ENCODE peak calls at places on chromosomes 12 and 14, in eight cellular contexts. Z is PC-9, P is fibroblast of pulmonary artery, S is Peyer's patch, R is GM12864, M is cardiac muscle cell, A is stomach, V is uterus. H is an unnamed sample.

GRCh38 chr14:39212034-39212433 is 21.7 kb upstream of the MIA2 start:
- DNase-seq in P (no peak), V (no peak), R (no peak), S (no peak), A (no peak), Z (no peak), M (no peak), H (no peak)

GRCh38 chr14:71539660-71540285 is 392.5 kb upstream of the RGS6 start:
- DNase-seq in R (no peak), Z (no peak), V (no peak), M (peak; percentile 84), A (no peak), P (no peak), S (no peak), H (no peak)

GRCh38 chr12:79128956-79129355 is 264.4 kb downstream of the SYT1 start:
- DNase-seq in A (no peak), Z (no peak), M (no peak), V (no peak), P (no peak), S (no peak), R (no peak), H (no peak)

GRCh38 chr12:102955926-102956737 is 1.3 kb upstream of the ASCL1 start:
- DNase-seq in V (no peak), Z (no peak), S (no peak), M (peak; percentile 73), P (no peak), A (no peak), R (no peak), H (no peak)

GRCh38 chr14:73248294-73248868 is 11.1 kb downstream of the PAPLN start:
- DNase-seq in R (peak; percentile 65), M (no peak), Z (no peak), A (no peak), S (no peak), P (peak; percentile 38), V (no peak), H (no peak)

GRCh38 chr12:24888813-24889212 is 60.1 kb downstream of the BCAT1 start:
- DNase-seq in R (no peak), Z (no peak), P (no peak), M (no peak), A (no peak), V (no peak), S (no peak), H (no peak)

GRCh38 chr12:68899251-68899771 is 33.7 kb downstream of the CPM start:
- DNase-seq in S (no peak), R (no peak), Z (no peak), V (no peak), P (peak; percentile 74), A (peak; percentile 76), M (no peak), H (no peak)

GRCh38 chr12:131101703-131102492 is 148.2 kb downstream of the ADGRD1 start:
- DNase-seq in Z (no peak), P (no peak), S (no peak), V (peak; percentile 9), A (no peak), M (no peak), R (no peak), H (no peak)

GRCh38 chr12:117188961-117189724 is 1.1 kb downstream of the FBXO21 start:
- DNase-seq in A (no peak), V (peak; percentile 18), R (no peak), S (no peak), Z (no peak), M (no peak), P (peak; percentile 65), H (no peak)

GRCh38 chr12:117190210-117190781 is at the start of gene FBXO21:
- DNase-seq in S (peak; percentile 93), P (peak; percentile 80), R (peak; percentile 36), M (peak; percentile 94), A (peak; percentile 94), V (peak; percentile 90), Z (peak; percentile 87), H (peak; percentile 95)

GRCh38 chr12:117192057-117192456 is 1.8 kb upstream of the FBXO21 start:
- DNase-seq in M (no peak), S (no peak), V (no peak), P (no peak), R (no peak), A (peak; percentile 25), Z (no peak), H (no peak)

GRCh38 chr12:117189725-117190209 is 503 bp downstream of the FBXO21 start:
- DNase-seq in R (no peak), S (peak; percentile 46), M (peak; percentile 54), P (peak; percentile 27), V (peak; percentile 25), Z (peak; percentile 22), A (peak; percentile 31), H (peak; percentile 43)

GRCh38 chr12:117188121-117188665 is 2.1 kb downstream of the FBXO21 start:
- DNase-seq in R (no peak), A (no peak), P (no peak), V (no peak), M (no peak), S (no peak), Z (no peak), H (no peak)
- H3K4me3 ChIP-seq in R (no peak overlapping the region), A (no peak overlapping the region), P (no peak overlapping the region), V (no peak overlapping the region), M (no peak overlapping the region), S (no peak overlapping the region), Z (no peak overlapping the region), H (no peak overlapping the region)

DNA sequence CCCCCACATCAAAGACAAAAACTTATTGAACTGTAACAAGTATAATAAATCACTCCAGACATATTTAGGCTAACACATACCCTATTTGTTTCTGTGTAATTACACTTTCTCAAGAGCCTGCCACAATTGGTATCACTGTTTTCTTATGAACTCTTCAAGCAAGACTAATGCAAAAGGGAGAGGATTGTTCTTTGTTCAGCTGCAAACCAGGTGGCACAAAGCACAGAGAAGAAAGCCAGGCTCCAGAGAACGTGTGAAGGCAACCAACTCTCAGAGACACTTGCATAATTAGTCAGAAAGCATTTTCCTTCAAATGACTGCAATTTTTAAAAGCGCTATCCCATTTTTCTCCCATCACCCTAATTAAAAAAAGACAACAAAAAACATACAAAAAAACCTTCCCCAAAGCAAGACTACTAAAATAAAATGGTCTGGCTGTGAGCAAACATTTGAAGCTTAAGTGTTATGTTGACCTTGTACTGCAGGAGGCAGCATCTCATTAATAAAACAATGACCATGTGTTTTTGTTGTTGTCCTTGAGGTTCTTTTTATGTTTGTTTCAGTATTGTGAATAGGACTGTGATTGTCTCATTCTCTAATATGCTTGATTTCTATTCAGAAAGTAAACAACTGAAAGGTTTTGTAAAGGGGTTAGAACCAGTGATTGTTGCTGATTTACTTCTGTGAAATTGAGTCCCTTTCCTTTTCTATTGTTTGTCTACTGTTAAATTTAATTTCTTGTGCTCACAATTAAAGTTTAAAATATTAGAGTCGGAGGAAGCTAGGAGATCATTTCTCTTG is 452.7 kb upstream of the PDE3A start:
- DNase-seq in M (peak; percentile 47), V (no peak), P (peak; percentile 83), S (no peak), A (no peak), R (no peak), Z (no peak), H (no peak)
- TF ChIP-seq CTCF in M (peak; percentile 65), V (peak; percentile 61), P (peak; percentile 68), S (peak; percentile 77), A (peak; percentile 60), R (peak; percentile 15), Z (peak; percentile 59), H (no peak)

GRCh38 chr14:68257969-68258368 is 438.4 kb downstream of the RAD51B start:
- DNase-seq in A (no peak), P (no peak), V (no peak), M (no peak), S (no peak), R (no peak), Z (no peak), H (no peak)

GRCh38 chr14:68262567-68262966 is 443.0 kb downstream of the RAD51B start:
- DNase-seq in M (no peak), A (no peak), P (no peak), Z (no peak), R (no peak), V (no peak), S (no peak), H (no peak)

GRCh38 chr14:68263563-68264350 is 444.2 kb downstream of the RAD51B start:
- DNase-seq in Z (no peak), M (no peak), V (no peak), P (no peak), S (no peak), A (no peak), R (no peak), H (no peak)

GRCh38 chr14:68260121-68260520 is 440.5 kb downstream of the RAD51B start:
- DNase-seq in V (no peak), S (no peak), M (no peak), P (no peak), A (no peak), Z (no peak), R (no peak), H (no peak)

DNA sequence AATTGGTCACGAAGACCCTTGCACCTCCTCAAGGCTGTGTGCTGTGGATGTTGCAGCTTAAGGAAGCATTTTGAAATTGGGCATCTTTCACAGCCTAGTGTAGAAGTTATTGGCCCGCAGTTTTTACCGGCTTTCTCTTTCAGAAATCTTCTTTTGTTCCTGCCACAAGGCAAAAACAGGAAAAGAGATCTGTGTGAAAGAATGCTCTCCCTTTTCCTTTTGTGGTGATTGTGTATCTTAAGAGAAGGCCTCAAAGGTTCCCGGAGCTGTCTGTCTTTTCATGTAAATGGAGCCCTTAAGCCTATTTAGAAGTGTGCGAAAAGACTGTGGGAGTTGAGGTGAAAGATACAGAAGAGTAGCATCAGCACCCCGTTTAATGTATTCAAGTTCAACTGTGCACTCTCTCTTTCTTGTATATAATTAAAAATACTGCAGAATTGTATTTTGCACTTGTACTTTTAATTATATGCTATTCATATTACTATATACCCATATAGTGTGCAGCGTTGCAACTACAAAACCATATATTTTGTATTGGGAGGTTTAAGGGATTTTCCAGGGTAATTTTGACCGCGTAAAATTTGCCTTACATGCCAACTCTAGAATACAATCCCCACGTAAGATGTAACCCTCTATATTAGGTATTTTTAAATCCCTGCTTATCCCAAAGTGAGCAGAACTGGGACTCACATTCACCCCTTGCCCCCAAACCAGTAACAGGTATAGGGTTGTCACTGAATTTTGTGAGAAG is 441.7 kb downstream of the RAD51B start:
- DNase-seq in Z (no peak), P (no peak), R (no peak), M (no peak), S (no peak), A (no peak), V (no peak), H (no peak)
- H3K4me3 ChIP-seq in Z (no peak overlapping the region), P (no peak overlapping the region), R (no peak overlapping the region), M (no peak overlapping the region), S (no peak overlapping the region), A (no peak overlapping the region), V (no peak overlapping the region), H (no peak overlapping the region)

GRCh38 chr14:85190251-85190650 is 339.7 kb upstream of the FLRT2 start:
- DNase-seq in Z (no peak), A (no peak), R (no peak), V (no peak), M (no peak), S (no peak), P (no peak), H (no peak)

GRCh38 chr14:85191986-85192385 is 338.0 kb upstream of the FLRT2 start:
- DNase-seq in M (no peak), S (no peak), V (no peak), R (no peak), Z (no peak), P (no peak), A (no peak), H (no peak)

GRCh38 chr14:85197976-85198375 is 332.0 kb upstream of the FLRT2 start:
- DNase-seq in M (no peak), S (no peak), V (no peak), A (no peak), Z (no peak), P (no peak), R (no peak), H (no peak)

GRCh38 chr14:85195872-85196477 is 334.0 kb upstream of the FLRT2 start:
- DNase-seq in V (no peak), M (no peak), P (peak; percentile 43), Z (no peak), R (no peak), S (no peak), A (no peak), H (no peak)
- TF ChIP-seq CTCF in V (no peak), M (peak; percentile 66), P (peak; percentile 69), Z (peak; percentile 48), R (peak; percentile 18), S (no peak), A (peak; percentile 25), H (no peak)